ENCODE peak calls at places on chromosomes 1 and 21, in six cellular contexts. L is suprapubic skin, E is A549, U is prostate gland, A is psoas muscle, K is kidney. J is an unnamed sample.
A peak's percentile ranks its signal among the peaks of the same experiment; 100 is the strongest.

GRCh38 chr1:66244429-66244828 is 289.5 kb upstream of the SGIP1 start:
- DNase-seq in E (no peak), L (no peak), U (no peak), A (no peak), K (no peak), J (no peak)

GRCh38 chr1:19340387-19340937 is 28.3 kb downstream of the SLC66A1 start:
- DNase-seq in U (no peak), A (no peak), K (no peak), L (no peak), E (no peak), J (no peak)

GRCh38 chr1:183570451-183570850 is 19.8 kb downstream of the NCF2 start:
- DNase-seq in L (no peak), U (no peak), A (no peak), K (no peak), E (no peak), J (no peak)

GRCh38 chr21:16554522-16554921 is 824.7 kb downstream of the USP25 start:
- DNase-seq in L (no peak), A (no peak), U (no peak), K (no peak), E (no peak), J (no peak)

GRCh38 chr1:221078260-221078965 is 199.2 kb downstream of the HLX start:
- DNase-seq in E (no peak), U (no peak), K (no peak), A (no peak), L (no peak), J (no peak)

GRCh38 chr1:85976806-85977205 is 179.8 kb downstream of the COL24A1 start:
- DNase-seq in K (no peak), U (no peak), L (no peak), A (no peak), E (no peak), J (no peak)

GRCh38 chr1:15584489-15585363 is at the start of gene AGMAT:
- DNase-seq in U (no peak), E (peak; percentile 68), L (no peak), A (peak; percentile 63), K (peak; percentile 83), J (no peak)

GRCh38 chr1:65253800-65254319 is 55.5 kb upstream of the DNAJC6 start:
- DNase-seq in K (no peak), U (no peak), A (no peak), L (no peak), E (peak; percentile 9), J (no peak)

GRCh38 chr1:109483658-109484518 is at the start of gene ATXN7L2:
- DNase-seq in U (peak; percentile 91), A (peak; percentile 97), E (peak; percentile 92), K (peak; percentile 98), L (peak; percentile 92), J (peak; percentile 93)

GRCh38 chr1:160739098-160739511 is at the start of gene SLAMF7:
- DNase-seq in A (no peak), E (no peak), K (no peak), L (no peak), U (no peak), J (peak; percentile 29)

GRCh38 chr1:81950845-81951244 is 150.1 kb downstream of the ADGRL2 start:
- DNase-seq in E (no peak), A (no peak), L (no peak), K (no peak), U (no peak), J (no peak)

GRCh38 chr1:65757531-65757930 is 35.2 kb upstream of the PDE4B start:
- DNase-seq in U (no peak), A (no peak), E (no peak), K (no peak), L (no peak), J (no peak)

GRCh38 chr1:3598051-3598471 is 13.2 kb downstream of the MEGF6 start:
- DNase-seq in L (no peak), E (no peak), K (no peak), U (no peak), A (peak; percentile 67), J (peak; percentile 68)

GRCh38 chr1:210280221-210280620 is 47.6 kb downstream of the SERTAD4 start:
- DNase-seq in K (no peak), A (no peak), U (no peak), L (no peak), E (no peak), J (no peak)

GRCh38 chr1:64471724-64472276 is 1.9 kb downstream of the CACHD1 start:
- DNase-seq in U (no peak), E (no peak), A (no peak), K (no peak), L (no peak), J (no peak)

GRCh38 chr1:100700586-100700985 is 19.0 kb upstream of the VCAM1 start:
- DNase-seq in L (no peak), K (no peak), U (no peak), A (no peak), E (no peak), J (no peak)

GRCh38 chr21:35046880-35047229 is 2.2 kb downstream of the RUNX1 start:
- DNase-seq in L (no peak), A (peak; percentile 55), E (no peak), K (no peak), U (no peak), J (peak; percentile 34)
- H3K27ac ChIP-seq in L (peak overlapping the region; percentile 43), A (peak overlapping the region; percentile 96), E (peak overlapping the region; percentile 86), K (no peak overlapping the region), U (no peak overlapping the region), J (peak overlapping the region; percentile 90)

DNA sequence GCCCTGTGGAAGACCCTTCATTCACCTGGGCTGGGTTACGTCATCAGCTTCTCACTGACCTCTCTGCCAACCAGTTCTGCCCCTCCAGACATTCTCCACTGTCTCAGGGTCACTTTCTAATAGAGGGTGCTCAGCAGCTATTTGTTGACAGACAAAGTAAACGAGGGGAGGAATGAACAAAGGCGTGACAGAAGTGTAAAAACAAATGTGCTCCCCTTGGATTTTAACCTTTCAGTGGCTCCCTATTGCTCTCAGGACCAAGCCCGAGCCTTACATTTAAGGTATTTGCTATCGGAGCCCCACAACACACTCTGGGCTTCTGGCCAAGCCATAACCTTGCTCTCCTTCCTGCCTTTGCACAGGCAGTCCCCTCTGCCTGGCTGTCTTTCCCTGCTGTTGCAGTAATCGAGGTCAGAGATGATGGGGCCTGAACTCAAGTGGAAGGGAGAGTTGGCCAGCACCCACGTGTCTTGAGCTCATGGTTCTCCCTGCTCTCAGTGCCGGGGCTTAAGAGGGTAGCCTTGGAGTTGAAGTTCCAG is 9.3 kb upstream of the MARCKSL1 start:
- DNase-seq in A (no peak), K (no peak), U (no peak), E (no peak), L (no peak), J (no peak)
- H3K4me1 ChIP-seq in A (no peaks in the 10 kb centered on the region), K (peaks cover 18% of the 10 kb centered on the region), U (no peaks in the 10 kb centered on the region), E (no peaks in the 10 kb centered on the region), L (peaks cover 20% of the 10 kb centered on the region), J (peaks cover 25% of the 10 kb centered on the region)

GRCh38 chr1:9316080-9316444 is 23.4 kb downstream of the SPSB1 start:
- DNase-seq in A (no peak), L (no peak), U (no peak), E (no peak), K (no peak), J (no peak)
- H3K27ac ChIP-seq in A (no peak overlapping the region), L (peak overlapping the region; percentile 57), U (no peak overlapping the region), E (peak overlapping the region; percentile 93), K (no peak overlapping the region), J (no peak overlapping the region)

GRCh38 chr21:38957575-38958340 is 152.0 kb downstream of the ETS2 start:
- DNase-seq in A (no peak), E (no peak), U (no peak), K (no peak), L (no peak), J (no peak)
- H3K4me1 ChIP-seq in A (no peaks in the 10 kb centered on the region), E (peaks cover 38% of the 10 kb centered on the region), U (no peaks in the 10 kb centered on the region), K (peaks cover 18% of the 10 kb centered on the region), L (peaks cover 32% of the 10 kb centered on the region), J (peaks cover 6% of the 10 kb centered on the region)

GRCh38 chr1:96144636-96145035 is 576.9 kb upstream of the PTBP2 start:
- DNase-seq in A (no peak), U (no peak), L (no peak), E (no peak), K (no peak), J (no peak)
- H3K27ac ChIP-seq in A (no peak overlapping the region), U (no peak overlapping the region), L (no peak overlapping the region), E (no peak overlapping the region), K (no peak overlapping the region), J (no peak overlapping the region)

GRCh38 chr21:44934276-44934675 is 5.6 kb upstream of the SLX9 start:
- DNase-seq in U (no peak), A (peak; percentile 24), E (no peak), K (peak; percentile 26), L (no peak), J (no peak)

GRCh38 chr21:44933199-44933937 is 6.5 kb upstream of the SLX9 start:
- DNase-seq in L (no peak), E (no peak), A (peak; percentile 31), K (peak; percentile 62), U (no peak), J (no peak)

GRCh38 chr21:44932366-44933181 is 7.3 kb upstream of the SLX9 start:
- DNase-seq in A (peak; percentile 70), L (no peak), U (no peak), E (no peak), K (peak; percentile 86), J (no peak)

GRCh38 chr21:44934797-44935532 is 4.9 kb upstream of the SLX9 start:
- DNase-seq in E (no peak), K (peak; percentile 34), A (peak; percentile 43), L (no peak), U (no peak), J (no peak)

GRCh38 chr21:44933938-44934260 is 5.9 kb upstream of the SLX9 start:
- DNase-seq in E (no peak), L (no peak), A (peak; percentile 26), K (peak; percentile 56), U (no peak), J (no peak)
- H3K4me1 ChIP-seq in E (peaks cover 16% of the 10 kb centered on the region), L (peaks cover 35% of the 10 kb centered on the region), A (peaks cover 23% of the 10 kb centered on the region), K (peaks cover 11% of the 10 kb centered on the region), U (peaks cover 12% of the 10 kb centered on the region), J (no peaks in the 10 kb centered on the region)

DNA sequence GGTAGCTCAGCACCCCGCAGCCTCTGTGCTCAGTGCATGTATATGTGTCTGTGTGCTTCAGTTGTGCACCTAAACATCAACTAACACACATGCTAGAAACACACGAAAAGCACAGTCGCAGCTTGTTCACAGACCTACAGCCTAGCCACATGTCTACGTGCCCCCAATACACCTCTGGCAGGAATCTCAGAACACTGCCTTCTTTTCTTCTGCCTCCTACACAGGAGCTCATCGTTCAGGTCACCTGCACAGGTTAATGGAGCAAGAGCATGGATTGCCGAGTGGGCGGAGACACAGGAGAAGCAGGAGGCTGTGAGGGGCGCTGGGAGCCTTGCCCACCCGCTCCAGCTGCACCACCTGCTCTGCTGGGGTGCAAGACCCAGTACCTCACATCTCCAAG is 31.6 kb downstream of the CTNNBIP1 start:
- DNase-seq in L (no peak), E (no peak), U (no peak), A (peak; percentile 26), K (peak; percentile 29), J (no peak)
- H3K27ac ChIP-seq in L (peak overlapping the region; percentile 63), E (no peak overlapping the region), U (no peak overlapping the region), A (no peak overlapping the region), K (no peak overlapping the region), J (no peak overlapping the region)

GRCh38 chr1:54810144-54810942 is 9.2 kb upstream of the TTC22 start:
- DNase-seq in E (peak; percentile 71), A (peak; percentile 71), K (no peak), U (peak; percentile 51), L (peak; percentile 78), J (peak; percentile 61)
- H3K4me1 ChIP-seq in E (peaks cover 15% of the 10 kb centered on the region), A (no peaks in the 10 kb centered on the region), K (no peaks in the 10 kb centered on the region), U (no peaks in the 10 kb centered on the region), L (peaks cover 13% of the 10 kb centered on the region), J (no peaks in the 10 kb centered on the region)

GRCh38 chr1:30823969-30824735 is 66.6 kb upstream of the LAPTM5 start:
- DNase-seq in L (peak; percentile 96), E (peak; percentile 98), U (peak; percentile 95), A (peak; percentile 97), K (peak; percentile 98), J (peak; percentile 96)
- H3K27ac ChIP-seq in L (peak overlapping the region; percentile 87), E (peak overlapping the region; percentile 87), U (peak overlapping the region; percentile 95), A (peak overlapping the region; percentile 86), K (peak overlapping the region; percentile 95), J (peak overlapping the region; percentile 92)